ENCODE peak calls at places on chromosomes 3 and 15, in four cellular contexts. J, W, U and S are unnamed samples.

GRCh38 chr3:183073839-183074615 is 25.3 kb downstream of the MCCC1 start:
- DNase-seq in J (no peak), U (no peak), W (no peak), S (no peak)

GRCh38 chr3:188830955-188831354 is 340.8 kb upstream of the TPRG1 start:
- DNase-seq in W (no peak), U (peak; percentile 34), J (no peak), S (no peak)

GRCh38 chr3:31009881-31010280 is 115.4 kb upstream of the GADL1 start:
- DNase-seq in J (no peak), W (no peak), U (no peak), S (no peak)

GRCh38 chr3:137998643-137999042 is 11.3 kb upstream of the CLDN18 start:
- DNase-seq in U (no peak), J (no peak), W (no peak), S (no peak)

GRCh38 chr15:85956515-85957275 is 123.0 kb upstream of the AGBL1 start:
- DNase-seq in U (no peak), W (no peak), J (no peak), S (no peak)

GRCh38 chr3:176578316-176578715 is 619.0 kb downstream of the TBL1XR1 start:
- DNase-seq in W (no peak), U (no peak), J (no peak), S (no peak)

GRCh38 chr3:183818706-183819624 is 6.4 kb downstream of the MAP6D1 start:
- DNase-seq in U (no peak), J (no peak), W (no peak), S (no peak)

GRCh38 chr15:34271493-34271892 is 46.7 kb downstream of the EMC4 start:
- DNase-seq in J (no peak), U (peak; percentile 84), W (no peak), S (no peak)

GRCh38 chr15:83270176-83270575 is 14.3 kb downstream of the BNC1 start:
- DNase-seq in U (no peak), J (no peak), W (no peak), S (no peak)

GRCh38 chr3:192409203-192409837 is 318.0 kb downstream of the FGF12 start:
- DNase-seq in U (no peak), J (no peak), W (peak; percentile 22), S (no peak)

GRCh38 chr3:64074091-64074490 is 50.8 kb upstream of the PSMD6 start:
- DNase-seq in U (peak; percentile 74), J (no peak), W (no peak), S (no peak)

GRCh38 chr15:81311834-81312459 is 12.0 kb downstream of the STARD5 start:
- DNase-seq in U (no peak), J (peak; percentile 80), W (no peak), S (no peak)

GRCh38 chr3:131036200-131036816 is 9.6 kb downstream of the NEK11 start:
- DNase-seq in U (peak; percentile 80), J (no peak), W (no peak), S (no peak)

GRCh38 chr3:170056710-170057454 is 19.1 kb downstream of the GPR160 start:
- DNase-seq in U (no peak), J (no peak), W (no peak), S (no peak)

GRCh38 chr3:160886421-160886820 is 130.4 kb downstream of the PPM1L start:
- DNase-seq in J (no peak), W (no peak), U (no peak), S (no peak)

GRCh38 chr15:100222349-100222715 is 119.4 kb downstream of the ADAMTS17 start:
- DNase-seq in W (no peak), U (no peak), J (no peak), S (no peak)

GRCh38 chr15:80999623-81000036 is 1.1 kb upstream of the TLNRD1 start:
- DNase-seq in J (peak; percentile 66), W (peak; percentile 75), U (no peak), S (peak; percentile 49)